ENCODE peak calls at places on chromosomes 13 and 19, in nine cellular contexts. One of them, this sample, is unnamed.

GRCh38 chr13:75329723-75330122 is 152.2 kb downstream of the TBC1D4 start:
- DNase-seq in posterior cingulate gyrus: no peak
- DNase-seq in IMR-90: no peak
- DNase-seq in tibial artery: no peak
- DNase-seq in Calu3: no peak
- DNase-seq in MV-4-11: no peak
- DNase-seq in RPMI7951: no peak
- DNase-seq in astrocyte of the spinal cord: no peak
- DNase-seq in left colon: no peak
- DNase-seq in this sample: no peak

GRCh38 chr13:48155850-48156249 is 60.9 kb upstream of the MED4 start:
- DNase-seq in posterior cingulate gyrus: no peak
- DNase-seq in IMR-90: peak
- DNase-seq in tibial artery: no peak
- DNase-seq in Calu3: no peak
- DNase-seq in MV-4-11: peak
- DNase-seq in RPMI7951: peak
- DNase-seq in astrocyte of the spinal cord: peak
- DNase-seq in left colon: no peak
- DNase-seq in this sample: no peak

GRCh38 chr19:5313307-5313706 is 27.3 kb downstream of the PTPRS start:
- DNase-seq in posterior cingulate gyrus: no peak
- DNase-seq in IMR-90: no peak
- DNase-seq in tibial artery: no peak
- DNase-seq in Calu3: peak
- DNase-seq in MV-4-11: no peak
- DNase-seq in RPMI7951: no peak
- DNase-seq in astrocyte of the spinal cord: no peak
- DNase-seq in left colon: peak
- DNase-seq in this sample: no peak

GRCh38 chr19:45998834-45999233 is 3.6 kb downstream of the CCDC61 start:
- DNase-seq in posterior cingulate gyrus: no peak
- DNase-seq in IMR-90: no peak
- DNase-seq in tibial artery: no peak
- DNase-seq in Calu3: no peak
- DNase-seq in MV-4-11: no peak
- DNase-seq in RPMI7951: no peak
- DNase-seq in astrocyte of the spinal cord: no peak
- DNase-seq in left colon: no peak
- DNase-seq in this sample: no peak

GRCh38 chr13:45473627-45474026 is 8.9 kb downstream of the COG3 start:
- DNase-seq in posterior cingulate gyrus: no peak
- DNase-seq in IMR-90: no peak
- DNase-seq in tibial artery: no peak
- DNase-seq in Calu3: no peak
- DNase-seq in MV-4-11: no peak
- DNase-seq in RPMI7951: no peak
- DNase-seq in astrocyte of the spinal cord: no peak
- DNase-seq in left colon: no peak
- DNase-seq in this sample: no peak

GRCh38 chr13:107373551-107373950 is 805.6 kb upstream of the ARGLU1 start:
- DNase-seq in posterior cingulate gyrus: no peak
- DNase-seq in IMR-90: peak
- DNase-seq in tibial artery: no peak
- DNase-seq in Calu3: no peak
- DNase-seq in MV-4-11: no peak
- DNase-seq in RPMI7951: peak
- DNase-seq in astrocyte of the spinal cord: peak
- DNase-seq in left colon: no peak
- DNase-seq in this sample: no peak

GRCh38 chr19:58304748-58305064 is 471 bp upstream of the ERVK3-1 start:
- DNase-seq in posterior cingulate gyrus: no peak
- DNase-seq in IMR-90: no peak
- DNase-seq in tibial artery: no peak
- DNase-seq in Calu3: no peak
- DNase-seq in MV-4-11: no peak
- DNase-seq in RPMI7951: no peak
- DNase-seq in astrocyte of the spinal cord: no peak
- DNase-seq in left colon: no peak
- DNase-seq in this sample: no peak

GRCh38 chr19:43705729-43706128 is 10.1 kb upstream of the IRGC start:
- DNase-seq in posterior cingulate gyrus: no peak
- DNase-seq in IMR-90: no peak
- DNase-seq in tibial artery: no peak
- DNase-seq in Calu3: no peak
- DNase-seq in MV-4-11: no peak
- DNase-seq in RPMI7951: no peak
- DNase-seq in astrocyte of the spinal cord: no peak
- DNase-seq in left colon: no peak
- DNase-seq in this sample: no peak

GRCh38 chr19:2798733-2799132 is 13.4 kb downstream of the THOP1 start:
- DNase-seq in posterior cingulate gyrus: no peak
- DNase-seq in IMR-90: peak
- DNase-seq in tibial artery: no peak
- DNase-seq in Calu3: no peak
- DNase-seq in MV-4-11: peak
- DNase-seq in RPMI7951: no peak
- DNase-seq in astrocyte of the spinal cord: no peak
- DNase-seq in left colon: no peak
- DNase-seq in this sample: no peak

GRCh38 chr19:588093-588742 is 1.5 kb upstream of the HCN2 start:
- DNase-seq in posterior cingulate gyrus: peak
- DNase-seq in IMR-90: peak
- DNase-seq in tibial artery: no peak
- DNase-seq in Calu3: peak
- DNase-seq in MV-4-11: peak
- DNase-seq in RPMI7951: peak
- DNase-seq in astrocyte of the spinal cord: peak
- DNase-seq in left colon: peak
- DNase-seq in this sample: peak

GRCh38 chr13:74290324-74290773 is 156.1 kb upstream of the KLF12 start:
- DNase-seq in posterior cingulate gyrus: no peak
- DNase-seq in IMR-90: peak
- DNase-seq in tibial artery: no peak
- DNase-seq in Calu3: no peak
- DNase-seq in MV-4-11: peak
- DNase-seq in RPMI7951: peak
- DNase-seq in astrocyte of the spinal cord: peak
- DNase-seq in left colon: no peak
- DNase-seq in this sample: no peak

This sample was measured in colonic mucosa.